ENCODE peak calls at places on chromosomes 11 and 22, in nine cellular contexts. S, H, E, U, O, R, K, B and C are unnamed samples. For H3K36me3, the result is how much of the 10 kb centered on the place peaks cover.

GRCh38 chr11:23903044-23903704 is 593.7 kb upstream of the LUZP2 start:
- DNase-seq in S (no peak), H (no peak), E (no peak), U (no peak), O (no peak), R (no peak), K (no peak), B (no peak), C (no peak)

GRCh38 chr11:65625628-65626342 is 10.2 kb downstream of the PCNX3 start:
- DNase-seq in S (no peak), H (peak), E (peak), U (no peak), O (no peak), R (no peak), K (peak), B (peak), C (peak)

GRCh38 chr11:66676279-66676919 is 1.3 kb downstream of the RBM4B start:
- DNase-seq in S (no peak), H (no peak), E (no peak), U (no peak), O (no peak), R (no peak), K (no peak), B (no peak), C (peak)

GRCh38 chr11:59551651-59552521 is 40.5 kb downstream of the OR4D9 start:
- DNase-seq in S (peak), H (no peak), E (no peak), U (peak), O (no peak), R (no peak), K (no peak), B (peak), C (no peak)

GRCh38 chr11:76602431-76602861 is 68.1 kb downstream of the LRRC32 start:
- DNase-seq in S (no peak), H (peak), E (no peak), U (no peak), O (peak), R (peak), K (peak), B (peak), C (peak)

GRCh38 chr11:117072517-117073218 is 25.6 kb downstream of the SIK3 start:
- DNase-seq in S (no peak), H (no peak), E (no peak), U (peak), O (no peak), R (no peak), K (no peak), B (no peak), C (no peak)

GRCh38 chr11:72263363-72263762 is 19.4 kb upstream of the PHOX2A start:
- DNase-seq in S (no peak), H (no peak), E (no peak), U (no peak), O (no peak), R (no peak), K (no peak), B (no peak), C (no peak)

GRCh38 chr11:102620179-102620578 is 5.0 kb downstream of the MMP20 start:
- DNase-seq in S (no peak), H (no peak), E (no peak), U (no peak), O (peak), R (no peak), K (no peak), B (no peak), C (no peak)

GRCh38 chr11:2752204-2752772 is 52.5 kb upstream of the KCNQ1OT1 start:
- DNase-seq in S (peak), H (no peak), E (no peak), U (no peak), O (no peak), R (no peak), K (peak), B (no peak), C (no peak)

GRCh38 chr11:4491878-4492606 is 9.6 kb downstream of the OR52K1 start:
- DNase-seq in S (no peak), H (no peak), E (no peak), U (no peak), O (no peak), R (no peak), K (no peak), B (no peak), C (no peak)

GRCh38 chr11:122981388-122982264 is at the start of gene BSX:
- DNase-seq in S (no peak), H (peak), E (peak), U (no peak), O (no peak), R (no peak), K (peak), B (no peak), C (no peak)

GRCh38 chr11:102226702-102227101 is 90.6 kb upstream of the BIRC3 start:
- DNase-seq in S (no peak), H (no peak), E (no peak), U (no peak), O (no peak), R (no peak), K (no peak), B (no peak), C (no peak)

GRCh38 chr22:40076702-40077645 is 82.2 kb downstream of the FAM83F start:
- DNase-seq in S (no peak), H (no peak), E (no peak), U (no peak), O (no peak), R (no peak), K (no peak), B (no peak), C (no peak)

GRCh38 chr11:116646191-116646590 is 126.6 kb downstream of the BUD13 start:
- DNase-seq in S (no peak), H (no peak), E (no peak), U (no peak), O (peak), R (peak), K (no peak), B (no peak), C (no peak)

GRCh38 chr11:79616392-79616831 is 175.6 kb upstream of the TENM4 start:
- DNase-seq in S (no peak), H (no peak), E (no peak), U (no peak), O (no peak), R (no peak), K (no peak), B (no peak), C (no peak)

GRCh38 chr11:45967506-45967905 is 45.0 kb downstream of the LARGE2 start:
- DNase-seq in S (no peak), H (no peak), E (no peak), U (no peak), O (no peak), R (no peak), K (no peak), B (no peak), C (no peak)

GRCh38 chr11:45410391-45411215 is 124.5 kb upstream of the SYT13 start:
- DNase-seq in S (no peak), H (no peak), E (no peak), U (no peak), O (no peak), R (no peak), K (no peak), B (no peak), C (no peak)

GRCh38 chr11:45816614-45817013 is 11.7 kb downstream of the SLC35C1 start:
- DNase-seq in S (peak), H (no peak), E (no peak), U (no peak), O (no peak), R (no peak), K (peak), B (no peak), C (no peak)

GRCh38 chr11:66933508-66933907 is 24.7 kb downstream of the PC start:
- DNase-seq in S (no peak), H (no peak), E (no peak), U (no peak), O (no peak), R (no peak), K (no peak), B (no peak), C (no peak)

DNA sequence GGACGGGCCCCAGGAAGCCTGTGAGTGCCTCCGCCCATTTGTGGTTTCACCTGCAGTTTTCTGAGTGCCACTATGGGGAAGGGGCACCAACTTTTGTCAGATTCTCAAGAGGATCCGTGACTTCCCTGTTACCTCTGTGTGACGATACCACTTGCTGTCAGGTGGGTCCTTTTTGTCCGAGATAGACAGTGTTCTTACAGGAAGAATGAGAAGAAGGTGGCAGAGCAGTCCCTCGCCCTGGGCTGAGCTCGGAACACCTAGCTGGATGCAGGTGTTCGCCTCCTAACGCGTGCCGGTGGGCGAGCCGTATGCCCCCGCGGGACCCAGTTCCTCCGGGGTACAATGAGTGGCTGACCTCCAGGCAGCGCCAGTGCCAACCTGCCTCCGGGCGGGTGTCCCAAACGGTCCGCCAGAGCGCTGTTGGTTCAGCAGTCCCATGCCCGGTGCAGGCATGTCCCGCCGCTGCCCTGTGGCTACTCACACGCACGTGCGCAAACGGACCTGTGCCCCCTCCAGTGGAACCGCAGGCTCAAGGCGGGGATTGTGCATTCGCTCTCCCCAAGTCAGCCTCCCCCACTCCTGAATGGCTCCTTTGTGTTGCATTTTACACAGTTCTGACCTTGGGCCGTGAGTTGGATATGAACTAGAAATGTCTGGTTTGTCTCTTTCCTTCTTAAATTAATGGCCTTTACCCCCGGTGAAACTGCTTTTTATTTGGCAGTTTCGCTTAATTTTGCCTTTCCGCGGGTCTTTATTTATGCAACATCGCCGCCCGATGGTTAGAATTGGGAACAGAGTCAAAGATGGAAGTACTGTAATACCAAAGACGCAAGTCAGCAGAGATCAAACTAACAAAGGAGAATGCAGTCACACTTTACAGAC is 1.1 kb upstream of the ABTB2 start:
- DNase-seq in S (peak), H (peak), E (peak), U (peak), O (peak), R (no peak), K (peak), B (peak), C (peak)
- TF ChIP-seq POLR2A in S (no peak), H (no peak), E (no peak), U (peak), O (no peak), R (no peak), K (no peak), B (no peak), C (no peak)

GRCh38 chr11:115213007-115213406 is 291.2 kb downstream of the CADM1 start:
- DNase-seq in S (no peak), H (no peak), E (no peak), U (no peak), O (no peak), R (no peak), K (no peak), B (no peak), C (no peak)
- H3K36me3 ChIP-seq in S (under half), H (under half), E (under half), U (under half), O (under half), R (under half), K (under half), B (under half), C (under half)

GRCh38 chr11:13776134-13776815 is 107.8 kb downstream of the FAR1 start:
- DNase-seq in S (no peak), H (no peak), E (no peak), U (peak), O (no peak), R (no peak), K (no peak), B (no peak), C (no peak)
- TF ChIP-seq CTCF in S (no peak), H (no peak), E (no peak), U (peak), O (no peak), R (no peak), K (no peak), B (no peak), C (no peak)

GRCh38 chr22:26648011-26648497 is 9.3 kb upstream of the MIAT start:
- DNase-seq in S (no peak), H (no peak), E (no peak), U (no peak), O (no peak), R (no peak), K (no peak), B (no peak), C (peak)

GRCh38 chr22:26646158-26646557 is 11.2 kb upstream of the MIAT start:
- DNase-seq in S (no peak), H (no peak), E (no peak), U (no peak), O (no peak), R (no peak), K (no peak), B (no peak), C (no peak)

GRCh38 chr22:26643368-26644100 is 13.9 kb upstream of the MIAT start:
- DNase-seq in S (no peak), H (no peak), E (no peak), U (no peak), O (no peak), R (no peak), K (no peak), B (no peak), C (no peak)

DNA sequence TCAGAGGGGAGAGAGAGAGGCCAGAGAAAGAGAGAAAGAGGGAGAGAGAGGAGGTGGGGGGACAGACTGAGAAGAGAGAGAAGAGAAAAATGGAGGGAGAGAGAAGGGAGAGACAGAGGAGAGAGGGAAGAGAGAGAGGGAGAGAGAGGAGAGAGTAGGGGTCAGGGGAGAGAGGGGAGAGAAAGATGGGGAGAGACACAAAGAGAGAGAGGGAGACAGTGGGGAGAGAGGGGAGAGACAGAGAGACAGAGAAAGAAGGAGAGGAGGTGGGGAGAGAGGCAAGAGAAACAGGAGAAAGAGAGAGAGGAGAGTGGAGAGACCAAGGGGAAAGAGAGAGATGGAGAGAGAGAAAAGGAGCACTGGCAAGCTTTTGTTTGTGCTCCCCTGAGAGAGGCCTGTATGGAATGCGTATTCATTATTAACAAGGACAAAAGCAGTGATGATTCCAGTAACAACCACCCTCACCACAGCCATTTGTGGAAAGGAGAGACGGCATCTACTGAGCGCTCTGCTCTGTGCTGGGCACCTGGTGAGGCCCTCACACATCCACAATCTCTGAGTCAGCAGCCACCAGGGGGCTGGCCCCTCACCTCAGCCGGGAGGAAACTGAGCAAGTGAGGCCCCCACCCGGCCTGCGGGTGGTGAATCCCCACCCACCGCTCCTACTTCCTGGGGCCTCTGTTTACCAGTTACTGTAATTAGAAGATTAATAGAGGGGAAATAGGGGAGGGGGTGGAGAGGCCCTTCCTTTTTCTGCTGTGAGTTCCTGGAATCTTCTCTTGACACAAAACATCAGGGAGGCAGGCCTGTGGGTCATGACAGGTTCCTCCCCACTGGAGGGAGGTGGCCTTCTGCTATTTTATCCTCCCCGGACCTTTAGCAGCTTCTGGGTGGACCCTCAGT is 14.7 kb upstream of the MIAT start:
- DNase-seq in S (no peak), H (peak), E (peak), U (no peak), O (no peak), R (no peak), K (no peak), B (no peak), C (peak)
- TF ChIP-seq POLR2A in S (no peak), H (no peak), E (no peak), U (no peak), O (no peak), R (no peak), K (no peak), B (no peak), C (no peak)

DNA sequence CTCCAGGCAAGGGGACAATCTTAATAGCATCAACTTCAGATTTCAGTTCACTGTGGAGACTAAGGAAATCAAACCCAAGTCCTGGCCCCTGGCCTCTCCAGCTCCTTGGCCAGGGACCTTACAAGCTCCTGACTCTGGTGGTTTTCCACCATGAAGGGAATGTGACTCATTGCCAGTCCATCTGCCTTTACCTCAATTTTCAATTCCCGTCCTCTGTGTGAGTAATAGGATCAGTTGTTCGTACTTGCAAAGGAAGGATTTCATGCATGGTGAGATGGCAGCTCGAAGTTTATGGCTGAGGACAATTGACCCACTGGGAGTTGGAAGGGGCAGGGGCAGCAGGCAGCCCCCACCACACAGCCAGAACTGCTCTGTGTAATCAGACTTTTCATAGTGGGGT is 42.5 kb downstream of the INSC start:
- DNase-seq in S (no peak), H (no peak), E (no peak), U (no peak), O (no peak), R (no peak), K (no peak), B (no peak), C (no peak)
- H3K36me3 ChIP-seq in S (under half), H (under half), E (under half), U (under half), O (under half), R (under half), K (under half), B (under half), C (under half)

GRCh38 chr11:111479666-111480065 is 32.5 kb downstream of the BTG4 start:
- DNase-seq in S (no peak), H (no peak), E (no peak), U (no peak), O (no peak), R (no peak), K (no peak), B (no peak), C (no peak)
- TF ChIP-seq CTCF in S (no peak), H (no peak), E (no peak), U (no peak), O (no peak), R (no peak), K (no peak), B (no peak), C (peak)

GRCh38 chr11:833114-833791 is 501 bp downstream of the CD151 start:
- DNase-seq in S (no peak), H (peak), E (peak), U (no peak), O (no peak), R (no peak), K (peak), B (peak), C (peak)
- TF ChIP-seq POLR2A in S (no peak), H (no peak), E (no peak), U (no peak), O (peak), R (no peak), K (no peak), B (no peak), C (peak)

GRCh38 chr22:30578481-30578880 is 4.0 kb upstream of the GAL3ST1 start:
- DNase-seq in S (no peak), H (no peak), E (no peak), U (no peak), O (no peak), R (no peak), K (no peak), B (no peak), C (no peak)

GRCh38 chr22:30573594-30574094 is 821 bp downstream of the GAL3ST1 start:
- DNase-seq in S (no peak), H (no peak), E (peak), U (no peak), O (no peak), R (no peak), K (no peak), B (no peak), C (no peak)

GRCh38 chr22:30575011-30575671 is 676 bp upstream of the GAL3ST1 start:
- DNase-seq in S (no peak), H (peak), E (peak), U (no peak), O (no peak), R (no peak), K (peak), B (peak), C (peak)

GRCh38 chr22:30574095-30574981 is at the start of gene GAL3ST1:
- DNase-seq in S (no peak), H (no peak), E (peak), U (no peak), O (no peak), R (no peak), K (peak), B (no peak), C (no peak)

GRCh38 chr22:30575859-30576258 is 1.4 kb upstream of the GAL3ST1 start:
- DNase-seq in S (no peak), H (no peak), E (peak), U (no peak), O (no peak), R (no peak), K (no peak), B (no peak), C (no peak)
- H3K36me3 ChIP-seq in S (under half), H (half or more), E (under half), U (under half), O (half or more), R (half or more), K (under half), B (under half), C (under half)

GRCh38 chr22:48574776-48575566 is 1252.7 kb downstream of the BRD1 start:
- DNase-seq in S (no peak), H (no peak), E (no peak), U (no peak), O (no peak), R (no peak), K (peak), B (peak), C (no peak)
- TF ChIP-seq CTCF in S (no peak), H (peak), E (no peak), U (no peak), O (peak), R (no peak), K (peak), B (no peak), C (no peak)